ENCODE peak calls at places on chromosomes 6 and 20, in nine cellular contexts. E, J, P, T, Y, Q, V, X and F are unnamed samples. For H3K27me3, the result is how much of the 10 kb centered on the place peaks cover.

GRCh38 chr20:11155156-11155805 is 481.5 kb upstream of the JAG1 start:
- DNase-seq in E (no peak), J (no peak), P (no peak), T (no peak), Y (no peak), Q (no peak), V (no peak), X (no peak), F (no peak)

GRCh38 chr20:37898301-37899104 is 4.4 kb upstream of the VSTM2L start:
- DNase-seq in E (no peak), J (no peak), P (no peak), T (no peak), Y (no peak), Q (no peak), V (no peak), X (no peak), F (no peak)

GRCh38 chr6:292506-293184 is 358 bp downstream of the DUSP22 start:
- DNase-seq in E (peak), J (peak), P (peak), T (peak), Y (peak), Q (peak), V (peak), X (peak), F (peak)

GRCh38 chr6:82268301-82268846 is 20.8 kb upstream of the IBTK start:
- DNase-seq in E (no peak), J (no peak), P (no peak), T (no peak), Y (no peak), Q (no peak), V (no peak), X (no peak), F (no peak)

GRCh38 chr6:149963212-149963461 is 606 bp upstream of the ULBP1 start:
- DNase-seq in E (no peak), J (no peak), P (no peak), T (no peak), Y (no peak), Q (no peak), V (no peak), X (peak), F (peak)

GRCh38 chr6:168017629-168018028 is 20.2 kb downstream of the KIF25 start:
- DNase-seq in E (no peak), J (no peak), P (no peak), T (no peak), Y (no peak), Q (no peak), V (no peak), X (peak), F (no peak)

GRCh38 chr6:37262446-37263026 is 4.6 kb upstream of the TMEM217 start:
- DNase-seq in E (no peak), J (no peak), P (no peak), T (no peak), Y (no peak), Q (no peak), V (no peak), X (no peak), F (no peak)

GRCh38 chr6:105844275-105844848 is 241.8 kb upstream of the PRDM1 start:
- DNase-seq in E (no peak), J (no peak), P (peak), T (peak), Y (peak), Q (no peak), V (no peak), X (peak), F (no peak)

GRCh38 chr6:73657201-73657600 is 3.4 kb upstream of the SLC17A5 start:
- DNase-seq in E (no peak), J (no peak), P (no peak), T (no peak), Y (no peak), Q (no peak), V (no peak), X (no peak), F (no peak)

GRCh38 chr6:3457710-3458605 is 1.1 kb upstream of the SLC22A23 start:
- DNase-seq in E (peak), J (no peak), P (peak), T (no peak), Y (no peak), Q (no peak), V (peak), X (peak), F (no peak)

GRCh38 chr6:151239603-151240035 is at the start of gene AKAP12:
- DNase-seq in E (peak), J (no peak), P (peak), T (peak), Y (peak), Q (no peak), V (no peak), X (peak), F (peak)

GRCh38 chr6:109260126-109260525 is 122.1 kb downstream of the CD164 start:
- DNase-seq in E (no peak), J (no peak), P (no peak), T (no peak), Y (no peak), Q (no peak), V (no peak), X (peak), F (no peak)

GRCh38 chr20:61263084-61263695 is 11.1 kb downstream of the CDH4 start:
- DNase-seq in E (no peak), J (no peak), P (no peak), T (no peak), Y (no peak), Q (no peak), V (no peak), X (peak), F (no peak)

GRCh38 chr20:6157345-6157744 is 34.5 kb upstream of the FERMT1 start:
- DNase-seq in E (no peak), J (no peak), P (no peak), T (no peak), Y (no peak), Q (no peak), V (no peak), X (no peak), F (no peak)

GRCh38 chr6:40779399-40779798 is 192.2 kb upstream of the LRFN2 start:
- DNase-seq in E (no peak), J (no peak), P (no peak), T (no peak), Y (no peak), Q (no peak), V (no peak), X (peak), F (no peak)

GRCh38 chr20:10761786-10762185 is 88.0 kb upstream of the JAG1 start:
- DNase-seq in E (no peak), J (no peak), P (no peak), T (no peak), Y (no peak), Q (no peak), V (no peak), X (peak), F (no peak)

GRCh38 chr6:15270402-15270801 is 24.5 kb downstream of the JARID2 start:
- DNase-seq in E (no peak), J (no peak), P (no peak), T (no peak), Y (no peak), Q (no peak), V (no peak), X (no peak), F (no peak)

GRCh38 chr6:109034439-109035041 is 60.1 kb downstream of the SESN1 start:
- DNase-seq in E (no peak), J (no peak), P (no peak), T (no peak), Y (no peak), Q (no peak), V (no peak), X (peak), F (no peak)

GRCh38 chr6:136052046-136052445 is 198.1 kb downstream of the MTFR2 start:
- DNase-seq in E (no peak), J (no peak), P (no peak), T (no peak), Y (no peak), Q (no peak), V (no peak), X (no peak), F (no peak)

GRCh38 chr6:18148304-18149025 is 6.4 kb downstream of the TPMT start:
- DNase-seq in E (no peak), J (no peak), P (no peak), T (no peak), Y (no peak), Q (no peak), V (no peak), X (peak), F (no peak)

GRCh38 chr6:125858427-125859320 is 67.9 kb downstream of the NCOA7 start:
- DNase-seq in E (peak), J (peak), P (peak), T (no peak), Y (no peak), Q (peak), V (peak), X (peak), F (no peak)
- TF ChIP-seq CTCF in E (peak), J (peak), P (peak), T (peak), Y (peak), Q (peak), V (no peak), X (peak), F (peak)

GRCh38 chr6:84762220-84762940 is 2.0 kb downstream of the TBX18 start:
- DNase-seq in E (peak), J (no peak), P (peak), T (no peak), Y (no peak), Q (no peak), V (no peak), X (no peak), F (no peak)
- H3K27me3 ChIP-seq in E (half or more), J (under half), P (under half), T (half or more), Y (under half), Q (under half), V (half or more), X (under half), F (under half)

GRCh38 chr6:75604294-75604693 is 2.6 kb downstream of the SENP6 start:
- DNase-seq in E (no peak), J (no peak), P (no peak), T (no peak), Y (no peak), Q (no peak), V (no peak), X (no peak), F (no peak)
- H3K4me3 ChIP-seq in E (peak), J (peak), P (no peak), T (peak), Y (peak), Q (no peak), V (peak), X (peak), F (peak)

GRCh38 chr6:148307400-148307799 is 35.2 kb upstream of the SASH1 start:
- DNase-seq in E (no peak), J (no peak), P (no peak), T (no peak), Y (no peak), Q (no peak), V (no peak), X (no peak), F (no peak)
- TF ChIP-seq CTCF in E (no peak), J (no peak), P (no peak), T (no peak), Y (no peak), Q (no peak), V (no peak), X (no peak), F (no peak)

GRCh38 chr6:4786936-4787504 is 10.8 kb downstream of the CDYL start:
- DNase-seq in E (no peak), J (no peak), P (no peak), T (no peak), Y (no peak), Q (no peak), V (no peak), X (no peak), F (no peak)
- H3K27me3 ChIP-seq in E (under half), J (under half), P (under half), T (under half), Y (under half), Q (under half), V (under half), X (under half), F (under half)